ENCODE peak calls at places on chromosome 2, in ten cellular contexts. One of them, this sample, is unnamed.

GRCh38 chr2:138787053-138787666 is 7.0 kb upstream of the NXPH2 start:
- DNase-seq in cardiac fibroblast: peak; percentile 59
- DNase-seq in GF-D8: no peak
- DNase-seq in colonic mucosa: no peak
- DNase-seq in pulmonary artery endothelial cell: peak; percentile 3
- DNase-seq in KBM-7: peak; percentile 43
- DNase-seq in NCI-H446: peak; percentile 66
- DNase-seq in EL: peak; percentile 28
- DNase-seq in brain microvascular endothelial cell: peak; percentile 35
- DNase-seq in COR-L47: peak; percentile 31
- DNase-seq in this sample: no peak

GRCh38 chr2:59182249-59182648 is 941.1 kb upstream of the FANCL start:
- DNase-seq in EL: peak; percentile 27
- DNase-seq in GF-D8: no peak
- DNase-seq in NCI-H446: no peak
- DNase-seq in colonic mucosa: no peak
- DNase-seq in cardiac fibroblast: no peak
- DNase-seq in COR-L47: no peak
- DNase-seq in KBM-7: peak; percentile 57
- DNase-seq in pulmonary artery endothelial cell: no peak
- DNase-seq in brain microvascular endothelial cell: peak; percentile 35
- DNase-seq in this sample: no peak

GRCh38 chr2:84223191-84223590 is 235.9 kb downstream of the SUCLG1 start:
- DNase-seq in KBM-7: no peak
- DNase-seq in colonic mucosa: no peak
- DNase-seq in GF-D8: no peak
- DNase-seq in pulmonary artery endothelial cell: no peak
- DNase-seq in EL: peak; percentile 9
- DNase-seq in brain microvascular endothelial cell: peak; percentile 0
- DNase-seq in COR-L47: no peak
- DNase-seq in NCI-H446: no peak
- DNase-seq in cardiac fibroblast: peak; percentile 15
- DNase-seq in this sample: no peak

GRCh38 chr2:26530141-26530540 is 52.2 kb upstream of the OTOF start:
- DNase-seq in colonic mucosa: no peak
- DNase-seq in pulmonary artery endothelial cell: no peak
- DNase-seq in KBM-7: no peak
- DNase-seq in EL: no peak
- DNase-seq in COR-L47: no peak
- DNase-seq in cardiac fibroblast: no peak
- DNase-seq in brain microvascular endothelial cell: no peak
- DNase-seq in NCI-H446: no peak
- DNase-seq in GF-D8: no peak
- DNase-seq in this sample: peak; percentile 29

GRCh38 chr2:234632527-234633391 is 135.9 kb upstream of the ARL4C start:
- DNase-seq in pulmonary artery endothelial cell: no peak
- DNase-seq in GF-D8: no peak
- DNase-seq in colonic mucosa: no peak
- DNase-seq in brain microvascular endothelial cell: peak; percentile 79
- DNase-seq in COR-L47: no peak
- DNase-seq in KBM-7: no peak
- DNase-seq in EL: peak; percentile 80
- DNase-seq in NCI-H446: no peak
- DNase-seq in cardiac fibroblast: peak; percentile 51
- DNase-seq in this sample: no peak

GRCh38 chr2:26640781-26641564 is at the start of gene CIB4:
- DNase-seq in GF-D8: no peak
- DNase-seq in NCI-H446: no peak
- DNase-seq in colonic mucosa: no peak
- DNase-seq in cardiac fibroblast: no peak
- DNase-seq in EL: no peak
- DNase-seq in KBM-7: no peak
- DNase-seq in pulmonary artery endothelial cell: no peak
- DNase-seq in COR-L47: no peak
- DNase-seq in brain microvascular endothelial cell: no peak
- DNase-seq in this sample: peak; percentile 57

GRCh38 chr2:221572180-221572820 is at the start of gene EPHA4:
- DNase-seq in GF-D8: no peak
- DNase-seq in colonic mucosa: peak; percentile 86
- DNase-seq in pulmonary artery endothelial cell: peak; percentile 75
- DNase-seq in cardiac fibroblast: peak; percentile 67
- DNase-seq in brain microvascular endothelial cell: peak; percentile 72
- DNase-seq in COR-L47: peak; percentile 83
- DNase-seq in KBM-7: peak; percentile 76
- DNase-seq in NCI-H446: peak; percentile 72
- DNase-seq in EL: peak; percentile 90
- DNase-seq in this sample: peak; percentile 94

GRCh38 chr2:96353032-96353561 is 17.5 kb downstream of the NCAPH start:
- DNase-seq in GF-D8: no peak
- DNase-seq in COR-L47: peak; percentile 56
- DNase-seq in brain microvascular endothelial cell: peak; percentile 77
- DNase-seq in cardiac fibroblast: peak; percentile 73
- DNase-seq in NCI-H446: no peak
- DNase-seq in KBM-7: no peak
- DNase-seq in pulmonary artery endothelial cell: no peak
- DNase-seq in EL: peak; percentile 26
- DNase-seq in colonic mucosa: no peak
- DNase-seq in this sample: peak; percentile 85

GRCh38 chr2:72210470-72210869 is 62.8 kb upstream of the CYP26B1 start:
- DNase-seq in cardiac fibroblast: no peak
- DNase-seq in colonic mucosa: no peak
- DNase-seq in NCI-H446: no peak
- DNase-seq in KBM-7: no peak
- DNase-seq in pulmonary artery endothelial cell: no peak
- DNase-seq in GF-D8: no peak
- DNase-seq in EL: no peak
- DNase-seq in brain microvascular endothelial cell: no peak
- DNase-seq in COR-L47: no peak
- DNase-seq in this sample: no peak